ENCODE peak calls at places on chromosomes 4 and X, in four cellular contexts. One of them, this sample, is unnamed.

GRCh38 chr4:110165382-110166285 is 32.8 kb downstream of the ELOVL6 start:
- DNase-seq in IMR-90: peak; percentile 83
- DNase-seq in MM.1S: peak; percentile 36
- DNase-seq in HCT116: peak; percentile 31
- DNase-seq in this sample: no peak

GRCh38 chr4:140037353-140038030 is 116.5 kb downstream of the MAML3 start:
- DNase-seq in MM.1S: no peak
- DNase-seq in HCT116: no peak
- DNase-seq in IMR-90: peak; percentile 97
- DNase-seq in this sample: peak; percentile 46

GRCh38 chr4:73067971-73068394 is 1.5 kb downstream of the COX18 start:
- DNase-seq in IMR-90: peak; percentile 12
- DNase-seq in HCT116: no peak
- DNase-seq in MM.1S: no peak
- DNase-seq in this sample: no peak

GRCh38 chr4:128353791-128354190 is 66.2 kb upstream of the PGRMC2 start:
- DNase-seq in HCT116: no peak
- DNase-seq in MM.1S: no peak
- DNase-seq in IMR-90: peak; percentile 74
- DNase-seq in this sample: peak; percentile 58

GRCh38 chrX:148649145-148649645 is 148.8 kb downstream of the AFF2 start:
- DNase-seq in MM.1S: no peak
- DNase-seq in HCT116: no peak
- DNase-seq in IMR-90: no peak
- DNase-seq in this sample: no peak

GRCh38 chrX:47637546-47638195 is 7.9 kb upstream of the CFP start:
- DNase-seq in IMR-90: no peak
- DNase-seq in MM.1S: no peak
- DNase-seq in HCT116: no peak
- DNase-seq in this sample: no peak

GRCh38 chr4:141730805-141731204 is 94.4 kb downstream of the IL15 start:
- DNase-seq in IMR-90: peak; percentile 30
- DNase-seq in MM.1S: no peak
- DNase-seq in HCT116: no peak
- DNase-seq in this sample: no peak

GRCh38 chr4:88846232-88846790 is 148.7 kb upstream of the NAP1L5 start:
- DNase-seq in IMR-90: peak; percentile 28
- DNase-seq in HCT116: no peak
- DNase-seq in MM.1S: no peak
- DNase-seq in this sample: no peak

GRCh38 chr4:84681488-84682274 is 98.8 kb downstream of the CDS1 start:
- DNase-seq in HCT116: no peak
- DNase-seq in MM.1S: peak; percentile 7
- DNase-seq in IMR-90: peak; percentile 82
- DNase-seq in this sample: peak; percentile 66

GRCh38 chrX:1390621-1391369 is 1.1 kb downstream of the SLC25A6 start:
- DNase-seq in HCT116: no peak
- DNase-seq in IMR-90: no peak
- DNase-seq in MM.1S: no peak
- DNase-seq in this sample: no peak

GRCh38 chr4:103374773-103375172 is 176.6 kb upstream of the CENPE start:
- DNase-seq in HCT116: no peak
- DNase-seq in IMR-90: no peak
- DNase-seq in MM.1S: no peak
- DNase-seq in this sample: no peak

GRCh38 chrX:42491145-42491907 is 286.6 kb downstream of the PPP1R2C start:
- DNase-seq in MM.1S: no peak
- DNase-seq in HCT116: no peak
- DNase-seq in IMR-90: no peak
- DNase-seq in this sample: no peak

GRCh38 chr4:153393397-153393796 is 48.9 kb downstream of the MND1 start:
- DNase-seq in MM.1S: no peak
- DNase-seq in HCT116: no peak
- DNase-seq in IMR-90: peak; percentile 85
- DNase-seq in this sample: no peak

GRCh38 chr4:10403633-10404445 is 53.4 kb downstream of the ZNF518B start:
- DNase-seq in IMR-90: peak; percentile 30
- DNase-seq in HCT116: peak; percentile 31
- DNase-seq in MM.1S: peak; percentile 14
- DNase-seq in this sample: no peak

GRCh38 chrX:19879742-19880378 is 7.5 kb downstream of the SH3KBP1 start:
- DNase-seq in HCT116: no peak
- DNase-seq in MM.1S: no peak
- DNase-seq in IMR-90: no peak
- DNase-seq in this sample: no peak

GRCh38 chrX:145549476-145549875 is 268.2 kb upstream of the SLITRK2 start:
- DNase-seq in MM.1S: no peak
- DNase-seq in HCT116: no peak
- DNase-seq in IMR-90: no peak
- DNase-seq in this sample: no peak

GRCh38 chrX:19811807-19812604 is 75.4 kb downstream of the SH3KBP1 start:
- DNase-seq in HCT116: no peak
- DNase-seq in IMR-90: peak; percentile 87
- DNase-seq in MM.1S: no peak
- DNase-seq in this sample: no peak

GRCh38 chrX:54530358-54530900 is 410 bp downstream of the GNL3L start:
- DNase-seq in MM.1S: peak; percentile 7
- DNase-seq in HCT116: no peak
- DNase-seq in IMR-90: no peak
- DNase-seq in this sample: no peak

GRCh38 chr4:38788327-38788726 is 5.5 kb upstream of the TLR10 start:
- DNase-seq in MM.1S: no peak
- DNase-seq in HCT116: no peak
- DNase-seq in IMR-90: peak; percentile 63
- DNase-seq in this sample: no peak

GRCh38 chr4:2417765-2418651 is at the start of gene ZFYVE28:
- DNase-seq in MM.1S: no peak
- DNase-seq in IMR-90: no peak
- DNase-seq in HCT116: no peak
- DNase-seq in this sample: no peak

GRCh38 chr4:85548116-85548515 is 73.2 kb downstream of the ARHGAP24 start:
- DNase-seq in MM.1S: no peak
- DNase-seq in IMR-90: no peak
- DNase-seq in HCT116: no peak
- DNase-seq in this sample: no peak

DNA sequence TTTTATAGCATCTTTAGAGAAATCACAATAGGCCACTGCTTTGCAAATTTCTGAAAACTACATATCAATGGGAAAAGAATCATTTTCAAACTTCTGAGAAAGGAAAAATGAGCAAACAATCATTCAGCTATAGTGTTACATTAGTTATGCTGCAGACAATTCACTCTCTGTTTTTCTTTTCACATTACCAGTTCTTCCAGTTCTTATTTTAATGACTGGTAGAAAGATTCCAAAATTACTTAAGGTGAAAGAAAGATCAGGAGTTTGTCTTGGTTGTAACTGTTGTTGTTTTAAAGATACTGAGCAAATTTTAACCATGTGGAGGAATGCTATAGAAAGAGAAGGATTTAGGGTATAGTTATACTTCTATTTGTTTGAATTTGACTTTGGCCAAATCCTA is 20.9 kb upstream of the RASGEF1B start:
- DNase-seq in IMR-90: no peak
- DNase-seq in HCT116: no peak
- DNase-seq in MM.1S: no peak
- DNase-seq in this sample: no peak
- H3K4me3 ChIP-seq in IMR-90: no peak overlapping the region
- H3K4me3 ChIP-seq in HCT116: no peak overlapping the region
- H3K4me3 ChIP-seq in MM.1S: no peak overlapping the region
- H3K4me3 ChIP-seq in this sample: no peak overlapping the region

GRCh38 chr4:183327827-183328226 is 5.6 kb upstream of the CLDN24 start:
- DNase-seq in MM.1S: no peak
- DNase-seq in IMR-90: no peak
- DNase-seq in HCT116: no peak
- DNase-seq in this sample: no peak
- H3K4me1 ChIP-seq in MM.1S: no peaks in the 10 kb centered on the region
- H3K4me1 ChIP-seq in IMR-90: peaks cover 3% of the 10 kb centered on the region
- H3K4me1 ChIP-seq in HCT116: no peaks in the 10 kb centered on the region
- H3K4me1 ChIP-seq in this sample: no peaks in the 10 kb centered on the region

DNA sequence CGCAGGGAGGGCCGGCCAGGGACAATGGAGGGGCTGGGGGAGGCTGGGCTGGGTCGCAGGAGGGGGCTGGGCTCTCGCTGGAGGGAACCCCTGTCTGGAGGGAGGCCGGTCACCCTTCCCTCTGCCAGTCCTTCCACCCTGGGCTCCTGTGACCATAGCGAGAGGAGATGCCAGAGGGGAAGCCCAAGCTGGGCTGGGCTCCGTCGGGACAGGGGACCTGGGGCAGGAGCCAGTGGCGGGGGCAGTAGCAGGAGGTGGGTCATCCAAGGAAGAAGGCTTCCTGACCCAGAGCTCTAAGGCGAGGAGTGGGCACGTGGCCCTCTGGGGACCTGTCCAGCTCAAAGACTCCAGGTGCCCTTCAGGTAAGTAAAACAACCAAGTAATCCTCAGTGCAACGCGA is 16.9 kb downstream of the CTAG1B start:
- DNase-seq in IMR-90: no peak
- DNase-seq in MM.1S: no peak
- DNase-seq in HCT116: no peak
- DNase-seq in this sample: no peak
- H3K4me3 ChIP-seq in IMR-90: no peak overlapping the region
- H3K4me3 ChIP-seq in MM.1S: no peak overlapping the region
- H3K4me3 ChIP-seq in HCT116: no peak overlapping the region
- H3K4me3 ChIP-seq in this sample: no peak overlapping the region

GRCh38 chr4:8351931-8352367 is 82.4 kb downstream of the HTRA3 start:
- DNase-seq in IMR-90: peak; percentile 39
- DNase-seq in MM.1S: no peak
- DNase-seq in HCT116: no peak
- DNase-seq in this sample: no peak
- H3K4me1 ChIP-seq in IMR-90: peaks cover 16% of the 10 kb centered on the region
- H3K4me1 ChIP-seq in MM.1S: no peaks in the 10 kb centered on the region
- H3K4me1 ChIP-seq in HCT116: no peaks in the 10 kb centered on the region
- H3K4me1 ChIP-seq in this sample: peaks cover 38% of the 10 kb centered on the region